ENCODE peak calls at places on chromosomes 4 and X, in seven cellular contexts. L is Calu3; H is H4; S is CD4-positive, alpha-beta T cell; A is NCI-H69; J is epithelial cell of esophagus; D is kidney. W is an unnamed sample.

GRCh38 chrX:104098151-104098808 is 14.0 kb upstream of the ZCCHC18 start:
- DNase-seq in L (peak), H (peak), S (no peak), A (peak), J (peak), D (no peak), W (peak)

GRCh38 chr4:173909294-173909693 is 374.2 kb downstream of the FBXO8 start:
- DNase-seq in L (no peak), H (no peak), S (no peak), A (no peak), J (no peak), D (no peak), W (no peak)

GRCh38 chr4:169040559-169041261 is 30.7 kb upstream of the CBR4 start:
- DNase-seq in L (no peak), H (no peak), S (no peak), A (no peak), J (no peak), D (no peak), W (no peak)

GRCh38 chrX:50838820-50839600 is 25.0 kb upstream of the SHROOM4 start:
- DNase-seq in L (peak), H (peak), S (no peak), A (peak), J (peak), D (no peak), W (no peak)

GRCh38 chr4:22573198-22573597 is 57.3 kb upstream of the ADGRA3 start:
- DNase-seq in L (no peak), H (no peak), S (no peak), A (peak), J (peak), D (peak), W (no peak)

GRCh38 chr4:6116696-6117285 is 83.6 kb downstream of the JAKMIP1 start:
- DNase-seq in L (no peak), H (no peak), S (no peak), A (peak), J (no peak), D (no peak), W (no peak)

GRCh38 chrX:1451251-1451675 is 1.4 kb downstream of the ASMTL start:
- DNase-seq in L (no peak), H (no peak), S (no peak), A (no peak), J (no peak), D (peak), W (no peak)

GRCh38 chrX:136097871-136098805 is 49.2 kb upstream of the FHL1 start:
- DNase-seq in L (no peak), H (no peak), S (no peak), A (no peak), J (no peak), D (peak), W (no peak)

GRCh38 chr4:30945586-30945985 is 225.4 kb downstream of the PCDH7 start:
- DNase-seq in L (peak), H (peak), S (no peak), A (no peak), J (peak), D (no peak), W (no peak)

GRCh38 chr4:119314356-119314755 is 7.6 kb downstream of the FABP2 start:
- DNase-seq in L (no peak), H (peak), S (no peak), A (peak), J (peak), D (no peak), W (peak)

GRCh38 chr4:15400911-15401671 is 26.7 kb upstream of the C1QTNF7 start:
- DNase-seq in L (peak), H (peak), S (no peak), A (no peak), J (peak), D (peak), W (no peak)

GRCh38 chr4:122819708-122820449 is 6.8 kb upstream of the FGF2 start:
- DNase-seq in L (no peak), H (peak), S (no peak), A (no peak), J (peak), D (no peak), W (no peak)

GRCh38 chrX:34716322-34716721 is 59.2 kb upstream of the TMEM47 start:
- DNase-seq in L (no peak), H (no peak), S (no peak), A (no peak), J (no peak), D (no peak), W (no peak)

GRCh38 chr4:128916832-128917231 is 107.3 kb downstream of the JADE1 start:
- DNase-seq in L (no peak), H (no peak), S (no peak), A (no peak), J (no peak), D (no peak), W (no peak)

GRCh38 chr4:127304356-127304755 is 328.4 kb upstream of the INTU start:
- DNase-seq in L (no peak), H (no peak), S (no peak), A (no peak), J (no peak), D (no peak), W (no peak)

GRCh38 chr4:78551420-78552351 is at the start of gene ANXA3:
- DNase-seq in L (peak), H (no peak), S (no peak), A (peak), J (peak), D (peak), W (peak)

GRCh38 chr4:177108708-177109107 is 201.0 kb upstream of the NEIL3 start:
- DNase-seq in L (no peak), H (no peak), S (no peak), A (peak), J (peak), D (no peak), W (no peak)

GRCh38 chrX:150150081-150150779 is 211.9 kb upstream of the EOLA2 start:
- DNase-seq in L (no peak), H (no peak), S (no peak), A (no peak), J (no peak), D (peak), W (no peak)

GRCh38 chr4:69689530-69690111 is 36.6 kb upstream of the UGT2A1 start:
- DNase-seq in L (peak), H (peak), S (no peak), A (peak), J (peak), D (no peak), W (peak)

GRCh38 chr4:26015133-26015651 is 101.2 kb downstream of the SMIM20 start:
- DNase-seq in L (no peak), H (peak), S (no peak), A (no peak), J (no peak), D (no peak), W (no peak)

GRCh38 chrX:96112689-96113088 is 572.0 kb upstream of the DIAPH2 start:
- DNase-seq in L (no peak), H (no peak), S (no peak), A (no peak), J (no peak), D (no peak), W (no peak)

GRCh38 chrX:134604701-134605271 is 53.5 kb downstream of the PLAC1 start:
- DNase-seq in L (peak), H (peak), S (no peak), A (peak), J (peak), D (no peak), W (peak)

GRCh38 chr4:178823673-178824072 is 1381.4 kb upstream of the AGA start:
- DNase-seq in L (no peak), H (no peak), S (no peak), A (no peak), J (peak), D (no peak), W (no peak)

GRCh38 chr4:77636902-77637301 is 31.3 kb downstream of the CXCL13 start:
- DNase-seq in L (peak), H (peak), S (no peak), A (peak), J (peak), D (no peak), W (no peak)

GRCh38 chr4:1511441-1512041 is 105.3 kb upstream of the NKX1-1 start:
- DNase-seq in L (no peak), H (peak), S (peak), A (no peak), J (no peak), D (peak), W (peak)

GRCh38 chr4:155854597-155855226 is 11.4 kb downstream of the ASIC5 start:
- DNase-seq in L (no peak), H (peak), S (no peak), A (no peak), J (no peak), D (no peak), W (no peak)

GRCh38 chr4:123232439-123232838 is 164.2 kb upstream of the SPRY1 start:
- DNase-seq in L (no peak), H (no peak), S (no peak), A (no peak), J (peak), D (no peak), W (no peak)

GRCh38 chr4:133467290-133467947 is 318.3 kb downstream of the PCDH10 start:
- DNase-seq in L (no peak), H (no peak), S (no peak), A (no peak), J (no peak), D (no peak), W (no peak)

GRCh38 chrX:94758130-94758529 is 1084.1 kb downstream of the FAM133A start:
- DNase-seq in L (no peak), H (no peak), S (no peak), A (no peak), J (no peak), D (no peak), W (no peak)

GRCh38 chr4:94939791-94940530 is 182.2 kb downstream of the BMPR1B start:
- DNase-seq in L (no peak), H (peak), S (no peak), A (peak), J (peak), D (no peak), W (no peak)

GRCh38 chrX:24200133-24200532 is 50.6 kb downstream of the ZFX start:
- DNase-seq in L (no peak), H (no peak), S (no peak), A (no peak), J (no peak), D (no peak), W (no peak)

GRCh38 chr4:158768577-158769174 is at the start of gene FNIP2:
- DNase-seq in L (peak), H (peak), S (peak), A (peak), J (peak), D (peak), W (peak)

GRCh38 chr4:702618-703048 is 3.0 kb upstream of the PCGF3 start:
- DNase-seq in L (no peak), H (no peak), S (no peak), A (no peak), J (no peak), D (no peak), W (no peak)

GRCh38 chr4:40514409-40515025 is 115.1 kb downstream of the RBM47 start:
- DNase-seq in L (peak), H (no peak), S (no peak), A (peak), J (peak), D (no peak), W (peak)

GRCh38 chr4:2101346-2102044 is 42.4 kb downstream of the NAT8L start:
- DNase-seq in L (no peak), H (no peak), S (no peak), A (no peak), J (peak), D (no peak), W (no peak)

GRCh38 chr4:3828546-3828945 is 62.4 kb downstream of the ADRA2C start:
- DNase-seq in L (no peak), H (no peak), S (no peak), A (no peak), J (no peak), D (peak), W (no peak)

GRCh38 chrX:15973299-15973698 is 118.7 kb upstream of the AP1S2 start:
- DNase-seq in L (peak), H (peak), S (no peak), A (peak), J (peak), D (no peak), W (peak)

GRCh38 chr4:35125995-35126712 is 1118.2 kb downstream of the ARAP2 start:
- DNase-seq in L (no peak), H (no peak), S (no peak), A (peak), J (peak), D (no peak), W (peak)